ENCODE peak calls at places on chromosomes 1 and 21, in six cellular contexts. V is upper lobe of right lung, C is pancreas, A is body of pancreas, F is psoas muscle, Z is IMR-90. S is an unnamed sample. For H3K9me3, the result is how much of the 10 kb centered on the place peaks cover.

GRCh38 chr1:59046730-59047157 is 250.2 kb upstream of the FGGY start:
- DNase-seq in V (no peak), C (no peak), A (no peak), F (no peak), Z (peak), S (no peak)

GRCh38 chr1:109274533-109275476 is 8.1 kb downstream of the PSRC1 start:
- DNase-seq in V (peak), C (peak), A (peak), F (no peak), Z (peak), S (no peak)

GRCh38 chr1:171881466-171881865 is 40.2 kb downstream of the DNM3 start:
- DNase-seq in V (no peak), C (no peak), A (peak), F (no peak), Z (no peak), S (no peak)

GRCh38 chr1:196723325-196724185 is 51.1 kb upstream of the CFHR3 start:
- DNase-seq in V (no peak), C (no peak), A (peak), F (no peak), Z (peak), S (peak)

GRCh38 chr1:233655433-233655844 is 41.5 kb downstream of the KCNK1 start:
- DNase-seq in V (no peak), C (no peak), A (no peak), F (no peak), Z (no peak), S (no peak)

GRCh38 chr1:220544901-220545303 is 17.0 kb downstream of the MARK1 start:
- DNase-seq in V (no peak), C (no peak), A (no peak), F (no peak), Z (peak), S (no peak)

GRCh38 chr21:41630249-41630648 is 122.3 kb upstream of the TMPRSS2 start:
- DNase-seq in V (no peak), C (no peak), A (no peak), F (peak), Z (peak), S (no peak)

GRCh38 chr1:36096500-36097412 is 8.1 kb downstream of the ADPRS start:
- DNase-seq in V (no peak), C (peak), A (no peak), F (no peak), Z (peak), S (no peak)

GRCh38 chr21:46111193-46111571 is 13.3 kb downstream of the COL6A2 start:
- DNase-seq in V (peak), C (peak), A (no peak), F (no peak), Z (no peak), S (no peak)

GRCh38 chr1:54724771-54725170 is 9.1 kb downstream of the TTC4 start:
- DNase-seq in V (no peak), C (no peak), A (no peak), F (no peak), Z (no peak), S (no peak)

GRCh38 chr1:223429313-223429731 is 36.1 kb downstream of the CCDC185 start:
- DNase-seq in V (no peak), C (no peak), A (no peak), F (no peak), Z (peak), S (no peak)

GRCh38 chr1:154260127-154260526 is 12.3 kb upstream of the HAX1 start:
- DNase-seq in V (no peak), C (no peak), A (no peak), F (no peak), Z (no peak), S (no peak)

GRCh38 chr1:13948396-13948795 is 248.4 kb downstream of the PRDM2 start:
- DNase-seq in V (no peak), C (no peak), A (no peak), F (no peak), Z (no peak), S (no peak)

GRCh38 chr1:17475729-17476128 is 36.3 kb upstream of the RCC2 start:
- DNase-seq in V (no peak), C (no peak), A (no peak), F (no peak), Z (peak), S (no peak)

GRCh38 chr1:50080904-50081586 is 27.7 kb upstream of the ELAVL4 start:
- DNase-seq in V (no peak), C (no peak), A (peak), F (no peak), Z (no peak), S (no peak)

GRCh38 chr1:155305881-155306391 is 2.7 kb upstream of the FDPS start:
- DNase-seq in V (no peak), C (no peak), A (no peak), F (no peak), Z (no peak), S (no peak)

GRCh38 chr1:27001570-27002360 is 8.3 kb downstream of the TRNP1 start:
- DNase-seq in V (peak), C (no peak), A (no peak), F (peak), Z (no peak), S (no peak)

GRCh38 chr1:91650764-91651163 is 150.1 kb downstream of the CDC7 start:
- DNase-seq in V (no peak), C (no peak), A (peak), F (peak), Z (peak), S (no peak)

GRCh38 chr21:40176732-40177131 is 309.5 kb downstream of the PCP4 start:
- DNase-seq in V (no peak), C (no peak), A (peak), F (no peak), Z (no peak), S (no peak)

GRCh38 chr1:155078496-155079209 is at the start of gene EFNA3:
- DNase-seq in V (peak), C (peak), A (peak), F (peak), Z (peak), S (peak)

GRCh38 chr1:223765719-223766340 is 53.5 kb downstream of the CAPN2 start:
- DNase-seq in V (no peak), C (no peak), A (no peak), F (no peak), Z (no peak), S (no peak)

GRCh38 chr1:56071351-56071750 is 508.0 kb downstream of the PLPP3 start:
- DNase-seq in V (no peak), C (no peak), A (no peak), F (no peak), Z (no peak), S (no peak)

GRCh38 chr1:6385673-6386191 is 7.8 kb downstream of the ACOT7 start:
- DNase-seq in V (peak), C (no peak), A (no peak), F (peak), Z (peak), S (no peak)

GRCh38 chr1:5597171-5597864 is 394.9 kb downstream of the NPHP4 start:
- DNase-seq in V (no peak), C (no peak), A (no peak), F (no peak), Z (no peak), S (no peak)

GRCh38 chr1:234315091-234315541 is 58.1 kb upstream of the COA6 start:
- DNase-seq in V (no peak), C (no peak), A (no peak), F (no peak), Z (peak), S (no peak)

GRCh38 chr1:162200096-162200847 is 130.8 kb downstream of the NOS1AP start:
- DNase-seq in V (no peak), C (no peak), A (no peak), F (no peak), Z (no peak), S (no peak)

GRCh38 chr1:224497714-224498573 is 63.3 kb upstream of the WDR26 start:
- DNase-seq in V (no peak), C (no peak), A (peak), F (peak), Z (peak), S (no peak)

GRCh38 chr21:32886339-32886738 is 114.8 kb upstream of the PAXBP1 start:
- DNase-seq in V (no peak), C (no peak), A (no peak), F (no peak), Z (no peak), S (no peak)

GRCh38 chr1:89552481-89553194 is 28.0 kb downstream of the LRRC8B start:
- DNase-seq in V (no peak), C (no peak), A (peak), F (no peak), Z (no peak), S (no peak)

GRCh38 chr1:114318951-114319350 is 165.3 kb upstream of the SYT6 start:
- DNase-seq in V (no peak), C (no peak), A (no peak), F (no peak), Z (no peak), S (no peak)

GRCh38 chr21:26849428-26850115 is 4.4 kb upstream of the ADAMTS1 start:
- DNase-seq in V (no peak), C (no peak), A (no peak), F (no peak), Z (peak), S (no peak)

GRCh38 chr1:42848823-42849537 is 2.6 kb downstream of the ZNF691 start:
- DNase-seq in V (no peak), C (no peak), A (no peak), F (no peak), Z (no peak), S (no peak)

GRCh38 chr1:14959295-14959694 is 194.3 kb upstream of the TMEM51 start:
- DNase-seq in V (no peak), C (peak), A (no peak), F (no peak), Z (no peak), S (no peak)

GRCh38 chr1:213374369-213374768 is 323.3 kb downstream of the RPS6KC1 start:
- DNase-seq in V (peak), C (peak), A (peak), F (peak), Z (peak), S (no peak)

GRCh38 chr1:61647142-61647541 is 77.8 kb downstream of the TM2D1 start:
- DNase-seq in V (no peak), C (no peak), A (no peak), F (no peak), Z (no peak), S (no peak)

GRCh38 chr1:102531031-102531430 is 534.3 kb upstream of the OLFM3 start:
- DNase-seq in V (no peak), C (no peak), A (no peak), F (no peak), Z (no peak), S (no peak)

GRCh38 chr1:208520700-208521099 is 276.5 kb upstream of the PLXNA2 start:
- DNase-seq in V (no peak), C (no peak), A (no peak), F (no peak), Z (no peak), S (no peak)

GRCh38 chr21:21268885-21269284 is 270.7 kb downstream of the NCAM2 start:
- DNase-seq in V (no peak), C (no peak), A (no peak), F (no peak), Z (no peak), S (no peak)

DNA sequence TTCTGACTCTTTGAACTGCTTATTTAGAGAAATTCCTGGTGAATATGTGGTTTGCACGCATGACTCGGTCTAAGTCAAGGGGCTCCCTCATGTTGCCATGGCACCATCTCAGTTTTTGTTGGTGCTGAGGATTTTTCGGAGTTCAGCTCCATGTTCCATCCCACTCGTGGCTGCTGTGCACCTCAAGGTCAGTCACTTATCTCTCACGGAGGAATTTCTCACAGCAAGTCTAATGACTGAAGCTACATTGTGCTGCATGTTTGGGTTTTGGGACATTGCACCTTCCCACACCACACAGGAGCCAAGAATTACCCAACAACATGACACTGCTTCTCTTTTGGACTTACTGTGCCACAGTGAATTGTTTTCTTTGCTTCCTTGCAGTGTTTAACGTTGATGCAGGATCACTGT is 269.9 kb downstream of the NCAM2 start:
- DNase-seq in V (no peak), C (no peak), A (no peak), F (no peak), Z (peak), S (no peak)
- H3K9me3 ChIP-seq in V (under half), C (under half), A (under half), F (under half), Z (under half), S (under half)

GRCh38 chr1:203571661-203572060 is 55.0 kb upstream of the ATP2B4 start:
- DNase-seq in V (no peak), C (no peak), A (no peak), F (no peak), Z (no peak), S (no peak)
- H3K9me3 ChIP-seq in V (under half), C (under half), A (under half), F (under half), Z (under half), S (under half)

GRCh38 chr1:163633366-163633765 is 311.6 kb downstream of the NUF2 start:
- DNase-seq in V (no peak), C (no peak), A (no peak), F (no peak), Z (no peak), S (no peak)

GRCh38 chr1:163628034-163628773 is 306.4 kb downstream of the NUF2 start:
- DNase-seq in V (no peak), C (no peak), A (no peak), F (no peak), Z (no peak), S (no peak)

GRCh38 chr1:163632269-163632668 is 310.5 kb downstream of the NUF2 start:
- DNase-seq in V (no peak), C (no peak), A (no peak), F (no peak), Z (no peak), S (no peak)
- H3K9me3 ChIP-seq in V (under half), C (under half), A (under half), F (under half), Z (under half), S (under half)

DNA sequence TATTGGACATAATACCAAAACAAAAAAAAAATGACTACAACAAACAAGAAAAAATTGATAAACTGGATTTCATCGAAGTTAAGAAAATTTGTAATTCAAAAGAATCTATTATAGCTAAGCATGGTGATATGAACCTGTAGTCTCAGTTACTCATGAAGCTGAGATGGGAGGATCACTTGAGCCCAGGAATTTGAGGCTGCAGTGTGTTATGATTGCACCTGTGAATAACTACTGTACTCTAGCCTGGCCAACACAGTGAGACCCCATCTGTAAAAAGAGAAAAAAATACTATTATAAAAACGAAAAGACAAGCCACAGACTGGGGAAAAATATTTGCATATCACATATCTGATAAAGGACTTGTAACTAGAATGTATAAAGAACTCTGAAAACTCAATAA is 24.5 kb upstream of the TRIM62 start:
- DNase-seq in V (no peak), C (no peak), A (no peak), F (no peak), Z (no peak), S (no peak)
- H3K9me3 ChIP-seq in V (under half), C (under half), A (under half), F (under half), Z (under half), S (under half)

DNA sequence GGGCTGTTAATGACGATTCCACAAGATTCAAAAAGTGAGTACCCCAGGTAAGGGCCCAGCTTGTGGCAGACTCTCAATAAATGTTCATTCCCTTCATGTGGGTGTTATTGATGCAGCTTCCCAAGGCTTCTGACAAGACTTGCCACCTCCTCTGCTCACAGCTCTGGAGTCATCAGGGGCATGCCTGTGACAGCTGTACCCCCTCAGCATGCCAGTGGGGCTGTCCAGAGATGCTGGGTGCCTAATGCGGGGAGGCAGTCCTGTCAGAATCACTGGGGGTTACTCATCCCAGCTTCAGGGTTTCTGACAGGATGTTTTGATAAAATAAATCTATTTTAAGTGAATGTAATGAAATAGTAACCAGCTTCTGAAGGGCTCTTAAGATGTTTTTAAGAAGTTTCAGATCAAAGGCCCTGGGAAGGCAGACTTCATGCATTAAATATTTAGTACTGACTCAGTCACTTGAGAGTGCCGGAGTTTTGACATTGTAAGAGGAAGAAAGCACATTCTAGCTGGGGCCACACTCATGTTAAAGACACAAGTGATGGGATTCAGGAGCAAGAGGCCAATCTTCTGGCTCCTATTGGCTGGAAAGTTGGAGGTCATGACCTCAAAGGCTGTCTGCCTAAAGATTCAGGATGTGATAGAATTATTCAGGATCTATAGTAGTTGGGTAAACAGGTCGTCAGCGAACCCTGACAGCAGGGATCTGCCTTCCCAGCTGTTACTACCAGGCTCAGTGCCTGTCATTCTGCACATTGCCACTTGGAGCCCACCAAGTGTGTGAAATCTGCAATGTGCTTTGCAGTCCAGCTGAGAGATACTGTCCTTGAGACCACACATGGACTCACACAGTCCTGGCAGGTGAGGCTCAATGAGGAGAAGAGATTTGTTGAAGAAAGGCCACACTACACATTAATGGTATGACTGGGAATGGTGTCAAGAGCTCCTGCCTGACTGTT is 239.6 kb upstream of the BEND5 start:
- DNase-seq in V (no peak), C (no peak), A (no peak), F (no peak), Z (no peak), S (no peak)
- H3K9me3 ChIP-seq in V (under half), C (under half), A (under half), F (under half), Z (under half), S (under half)

DNA sequence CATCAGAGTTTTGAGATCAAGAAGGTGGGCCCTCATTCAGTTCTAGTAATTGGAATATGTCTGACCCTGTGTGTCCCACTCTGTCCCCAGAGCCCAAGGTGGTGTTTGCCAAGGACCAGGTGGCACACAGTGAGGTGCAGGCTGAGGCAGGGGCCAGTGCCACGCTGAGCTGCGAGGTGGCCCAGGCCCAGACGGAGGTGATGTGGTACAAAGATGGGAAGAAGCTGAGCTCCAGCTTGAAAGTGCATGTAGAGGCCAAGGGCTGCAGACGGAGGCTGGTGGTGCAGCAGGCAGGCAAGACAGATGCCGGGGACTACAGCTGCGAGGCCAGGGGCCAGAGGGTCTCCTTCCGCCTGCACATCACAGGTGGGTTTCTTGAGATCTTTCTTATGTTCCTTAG is 35.2 kb downstream of the OBSCN start:
- DNase-seq in V (no peak), C (no peak), A (no peak), F (no peak), Z (no peak), S (no peak)
- H3K9me3 ChIP-seq in V (under half), C (under half), A (under half), F (under half), Z (under half), S (under half)

GRCh38 chr21:19490481-19490880 is 1086.9 kb upstream of the TMPRSS15 start:
- DNase-seq in V (no peak), C (no peak), A (no peak), F (no peak), Z (no peak), S (no peak)

DNA sequence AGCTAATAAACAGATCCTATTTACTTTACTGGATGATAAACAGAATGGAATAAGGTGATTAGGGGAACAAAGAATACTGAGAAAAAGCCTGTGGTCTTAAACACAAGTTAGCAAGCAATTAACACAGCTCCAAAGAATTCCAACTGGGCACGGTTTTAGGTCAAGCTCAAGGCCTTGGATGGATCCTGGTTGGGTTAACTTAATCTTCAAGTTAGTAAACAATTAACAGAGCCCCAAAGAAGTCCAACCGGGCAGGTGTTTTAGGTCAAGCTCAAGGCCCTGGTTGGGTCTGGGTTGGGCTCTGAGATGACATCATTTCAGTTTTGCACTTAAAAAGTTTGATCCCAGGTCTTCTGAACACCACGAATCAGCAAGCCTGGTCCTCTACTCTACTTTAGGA is 1086.3 kb upstream of the TMPRSS15 start:
- DNase-seq in V (no peak), C (no peak), A (peak), F (no peak), Z (no peak), S (no peak)
- H3K9me3 ChIP-seq in V (under half), C (under half), A (under half), F (under half), Z (under half), S (under half)

GRCh38 chr1:237903961-237904360 is 13.2 kb upstream of the ZP4 start:
- DNase-seq in V (no peak), C (no peak), A (no peak), F (no peak), Z (no peak), S (no peak)
- H3K9me3 ChIP-seq in V (under half), C (under half), A (under half), F (under half), Z (under half), S (under half)